ENCODE peak calls at places on chromosomes 4 and X, in six cellular contexts. One of them, this sample, is unnamed.

GRCh38 chr4:25032126-25032525 is 1.4 kb upstream of the LGI2 start:
- DNase-seq in lower lobe of right lung: no peak
- DNase-seq in CD8-positive, alpha-beta T cell: no peak
- DNase-seq in CD4-positive, alpha-beta T cell: no peak
- DNase-seq in tibial nerve: no peak
- DNase-seq in upper lobe of right lung: no peak
- DNase-seq in this sample: no peak

GRCh38 chrX:141133272-141133671 is 43.7 kb downstream of the LDOC1 start:
- DNase-seq in tibial nerve: no peak
- DNase-seq in lower lobe of right lung: no peak
- DNase-seq in CD4-positive, alpha-beta T cell: no peak
- DNase-seq in CD8-positive, alpha-beta T cell: no peak
- DNase-seq in upper lobe of right lung: no peak
- DNase-seq in this sample: peak

GRCh38 chr4:82275431-82276423 is 98.1 kb downstream of the HNRNPD start:
- DNase-seq in tibial nerve: no peak
- DNase-seq in lower lobe of right lung: no peak
- DNase-seq in upper lobe of right lung: no peak
- DNase-seq in CD8-positive, alpha-beta T cell: no peak
- DNase-seq in CD4-positive, alpha-beta T cell: no peak
- DNase-seq in this sample: no peak

GRCh38 chr4:110669663-110670062 is 46.8 kb upstream of the PITX2 start:
- DNase-seq in upper lobe of right lung: no peak
- DNase-seq in tibial nerve: no peak
- DNase-seq in CD8-positive, alpha-beta T cell: no peak
- DNase-seq in CD4-positive, alpha-beta T cell: no peak
- DNase-seq in lower lobe of right lung: no peak
- DNase-seq in this sample: no peak

GRCh38 chrX:97267916-97268680 is 384.4 kb downstream of the RPA4 start:
- DNase-seq in upper lobe of right lung: no peak
- DNase-seq in CD8-positive, alpha-beta T cell: no peak
- DNase-seq in tibial nerve: no peak
- DNase-seq in lower lobe of right lung: no peak
- DNase-seq in CD4-positive, alpha-beta T cell: no peak
- DNase-seq in this sample: no peak

GRCh38 chrX:31209005-31209612 is 137.3 kb upstream of the FTHL17 start:
- DNase-seq in CD8-positive, alpha-beta T cell: no peak
- DNase-seq in tibial nerve: no peak
- DNase-seq in upper lobe of right lung: no peak
- DNase-seq in lower lobe of right lung: no peak
- DNase-seq in CD4-positive, alpha-beta T cell: no peak
- DNase-seq in this sample: peak

GRCh38 chr4:22500831-22501714 is 14.8 kb downstream of the ADGRA3 start:
- DNase-seq in CD4-positive, alpha-beta T cell: no peak
- DNase-seq in lower lobe of right lung: no peak
- DNase-seq in CD8-positive, alpha-beta T cell: no peak
- DNase-seq in tibial nerve: no peak
- DNase-seq in upper lobe of right lung: no peak
- DNase-seq in this sample: peak

GRCh38 chrX:13216139-13216538 is 103.7 kb downstream of the ATXN3L start:
- DNase-seq in lower lobe of right lung: no peak
- DNase-seq in tibial nerve: no peak
- DNase-seq in CD8-positive, alpha-beta T cell: no peak
- DNase-seq in upper lobe of right lung: no peak
- DNase-seq in CD4-positive, alpha-beta T cell: no peak
- DNase-seq in this sample: no peak

GRCh38 chrX:21963736-21964135 is 23.2 kb downstream of the SMS start:
- DNase-seq in CD4-positive, alpha-beta T cell: no peak
- DNase-seq in tibial nerve: no peak
- DNase-seq in lower lobe of right lung: no peak
- DNase-seq in CD8-positive, alpha-beta T cell: no peak
- DNase-seq in upper lobe of right lung: no peak
- DNase-seq in this sample: no peak

GRCh38 chr4:23654791-23655190 is 235.1 kb downstream of the PPARGC1A start:
- DNase-seq in CD4-positive, alpha-beta T cell: no peak
- DNase-seq in lower lobe of right lung: no peak
- DNase-seq in CD8-positive, alpha-beta T cell: no peak
- DNase-seq in upper lobe of right lung: no peak
- DNase-seq in tibial nerve: no peak
- DNase-seq in this sample: no peak

GRCh38 chr4:140637836-140638235 is 69.1 kb upstream of the UCP1 start:
- DNase-seq in upper lobe of right lung: no peak
- DNase-seq in CD4-positive, alpha-beta T cell: no peak
- DNase-seq in CD8-positive, alpha-beta T cell: peak
- DNase-seq in tibial nerve: no peak
- DNase-seq in lower lobe of right lung: no peak
- DNase-seq in this sample: peak

GRCh38 chr4:183443609-183444148 is 757 bp upstream of the CDKN2AIP start:
- DNase-seq in upper lobe of right lung: no peak
- DNase-seq in tibial nerve: no peak
- DNase-seq in CD4-positive, alpha-beta T cell: no peak
- DNase-seq in CD8-positive, alpha-beta T cell: no peak
- DNase-seq in lower lobe of right lung: no peak
- DNase-seq in this sample: no peak

GRCh38 chr4:113397114-113397701 is 347.8 kb downstream of the ANK2 start:
- DNase-seq in upper lobe of right lung: no peak
- DNase-seq in CD4-positive, alpha-beta T cell: no peak
- DNase-seq in CD8-positive, alpha-beta T cell: no peak
- DNase-seq in lower lobe of right lung: no peak
- DNase-seq in tibial nerve: no peak
- DNase-seq in this sample: no peak

GRCh38 chr4:82621212-82621611 is 59.4 kb upstream of the TMEM150C start:
- DNase-seq in upper lobe of right lung: no peak
- DNase-seq in lower lobe of right lung: no peak
- DNase-seq in CD4-positive, alpha-beta T cell: no peak
- DNase-seq in CD8-positive, alpha-beta T cell: no peak
- DNase-seq in tibial nerve: no peak
- DNase-seq in this sample: no peak

GRCh38 chrX:11462136-11462535 is 168.9 kb downstream of the AMELX start:
- DNase-seq in CD4-positive, alpha-beta T cell: no peak
- DNase-seq in CD8-positive, alpha-beta T cell: no peak
- DNase-seq in lower lobe of right lung: no peak
- DNase-seq in tibial nerve: no peak
- DNase-seq in upper lobe of right lung: no peak
- DNase-seq in this sample: no peak

GRCh38 chr4:124738994-124739393 is 26.5 kb upstream of the ANKRD50 start:
- DNase-seq in CD8-positive, alpha-beta T cell: no peak
- DNase-seq in CD4-positive, alpha-beta T cell: no peak
- DNase-seq in lower lobe of right lung: no peak
- DNase-seq in upper lobe of right lung: no peak
- DNase-seq in tibial nerve: no peak
- DNase-seq in this sample: no peak

GRCh38 chrX:116285506-116285905 is 115.0 kb downstream of the AGTR2 start:
- DNase-seq in CD8-positive, alpha-beta T cell: no peak
- DNase-seq in lower lobe of right lung: no peak
- DNase-seq in tibial nerve: no peak
- DNase-seq in CD4-positive, alpha-beta T cell: no peak
- DNase-seq in upper lobe of right lung: no peak
- DNase-seq in this sample: no peak

GRCh38 chrX:138745215-138745614 is 33.7 kb upstream of the FGF13 start:
- DNase-seq in CD8-positive, alpha-beta T cell: no peak
- DNase-seq in CD4-positive, alpha-beta T cell: no peak
- DNase-seq in lower lobe of right lung: no peak
- DNase-seq in upper lobe of right lung: no peak
- DNase-seq in tibial nerve: peak
- DNase-seq in this sample: peak

GRCh38 chrX:31546130-31546529 is 474.3 kb upstream of the FTHL17 start:
- DNase-seq in lower lobe of right lung: no peak
- DNase-seq in CD4-positive, alpha-beta T cell: no peak
- DNase-seq in CD8-positive, alpha-beta T cell: no peak
- DNase-seq in tibial nerve: no peak
- DNase-seq in upper lobe of right lung: no peak
- DNase-seq in this sample: peak

GRCh38 chr4:153418581-153418980 is 47.6 kb upstream of the TMEM131L start:
- DNase-seq in CD4-positive, alpha-beta T cell: no peak
- DNase-seq in tibial nerve: no peak
- DNase-seq in lower lobe of right lung: no peak
- DNase-seq in CD8-positive, alpha-beta T cell: no peak
- DNase-seq in upper lobe of right lung: no peak
- DNase-seq in this sample: no peak

GRCh38 chrX:69155786-69156520 is 9.3 kb downstream of the PJA1 start:
- DNase-seq in upper lobe of right lung: no peak
- DNase-seq in CD4-positive, alpha-beta T cell: no peak
- DNase-seq in tibial nerve: no peak
- DNase-seq in CD8-positive, alpha-beta T cell: no peak
- DNase-seq in lower lobe of right lung: no peak
- DNase-seq in this sample: no peak

GRCh38 chr4:152943673-152944072 is 7.5 kb downstream of the FHDC1 start:
- DNase-seq in upper lobe of right lung: no peak
- DNase-seq in lower lobe of right lung: no peak
- DNase-seq in CD8-positive, alpha-beta T cell: no peak
- DNase-seq in CD4-positive, alpha-beta T cell: no peak
- DNase-seq in tibial nerve: peak
- DNase-seq in this sample: no peak

GRCh38 chr4:72076562-72076961 is 44.8 kb downstream of the NPFFR2 start:
- DNase-seq in tibial nerve: no peak
- DNase-seq in CD8-positive, alpha-beta T cell: no peak
- DNase-seq in upper lobe of right lung: no peak
- DNase-seq in CD4-positive, alpha-beta T cell: no peak
- DNase-seq in lower lobe of right lung: no peak
- DNase-seq in this sample: no peak

GRCh38 chrX:87813566-87813965 is 296.0 kb downstream of the KLHL4 start:
- DNase-seq in CD4-positive, alpha-beta T cell: no peak
- DNase-seq in CD8-positive, alpha-beta T cell: no peak
- DNase-seq in upper lobe of right lung: no peak
- DNase-seq in tibial nerve: no peak
- DNase-seq in lower lobe of right lung: no peak
- DNase-seq in this sample: peak

GRCh38 chr4:184347251-184348239 is 126.8 kb downstream of the IRF2 start:
- DNase-seq in CD4-positive, alpha-beta T cell: no peak
- DNase-seq in lower lobe of right lung: peak
- DNase-seq in tibial nerve: peak
- DNase-seq in upper lobe of right lung: no peak
- DNase-seq in CD8-positive, alpha-beta T cell: no peak
- DNase-seq in this sample: peak

GRCh38 chr4:149518471-149518870 is 297.2 kb downstream of the IQCM start:
- DNase-seq in upper lobe of right lung: no peak
- DNase-seq in lower lobe of right lung: no peak
- DNase-seq in CD8-positive, alpha-beta T cell: no peak
- DNase-seq in tibial nerve: no peak
- DNase-seq in CD4-positive, alpha-beta T cell: no peak
- DNase-seq in this sample: no peak

GRCh38 chr4:48722509-48723446 is 57.3 kb downstream of the FRYL start:
- DNase-seq in CD4-positive, alpha-beta T cell: no peak
- DNase-seq in tibial nerve: no peak
- DNase-seq in upper lobe of right lung: no peak
- DNase-seq in lower lobe of right lung: no peak
- DNase-seq in CD8-positive, alpha-beta T cell: no peak
- DNase-seq in this sample: no peak

GRCh38 chrX:112677167-112677566 is 2.6 kb downstream of the LHFPL1 start:
- DNase-seq in lower lobe of right lung: no peak
- DNase-seq in tibial nerve: no peak
- DNase-seq in CD4-positive, alpha-beta T cell: no peak
- DNase-seq in upper lobe of right lung: no peak
- DNase-seq in CD8-positive, alpha-beta T cell: no peak
- DNase-seq in this sample: no peak

GRCh38 chrX:15567886-15568616 is 32.7 kb downstream of the ACE2 start:
- DNase-seq in CD4-positive, alpha-beta T cell: no peak
- DNase-seq in CD8-positive, alpha-beta T cell: no peak
- DNase-seq in lower lobe of right lung: no peak
- DNase-seq in tibial nerve: no peak
- DNase-seq in upper lobe of right lung: no peak
- DNase-seq in this sample: no peak

GRCh38 chr4:118586357-118586790 is 98.8 kb upstream of the METTL14 start:
- DNase-seq in tibial nerve: no peak
- DNase-seq in lower lobe of right lung: no peak
- DNase-seq in CD8-positive, alpha-beta T cell: no peak
- DNase-seq in upper lobe of right lung: no peak
- DNase-seq in CD4-positive, alpha-beta T cell: no peak
- DNase-seq in this sample: no peak

GRCh38 chr4:132557660-132558059 is 591.4 kb upstream of the PCDH10 start:
- DNase-seq in CD4-positive, alpha-beta T cell: no peak
- DNase-seq in upper lobe of right lung: no peak
- DNase-seq in lower lobe of right lung: no peak
- DNase-seq in CD8-positive, alpha-beta T cell: no peak
- DNase-seq in tibial nerve: no peak
- DNase-seq in this sample: no peak

GRCh38 chr4:143372093-143372915 is 35.6 kb downstream of the GAB1 start:
- DNase-seq in tibial nerve: no peak
- DNase-seq in CD4-positive, alpha-beta T cell: no peak
- DNase-seq in upper lobe of right lung: no peak
- DNase-seq in lower lobe of right lung: no peak
- DNase-seq in CD8-positive, alpha-beta T cell: no peak
- DNase-seq in this sample: no peak

GRCh38 chr4:143374771-143375170 is 38.1 kb downstream of the GAB1 start:
- DNase-seq in tibial nerve: no peak
- DNase-seq in lower lobe of right lung: no peak
- DNase-seq in CD8-positive, alpha-beta T cell: no peak
- DNase-seq in upper lobe of right lung: no peak
- DNase-seq in CD4-positive, alpha-beta T cell: no peak
- DNase-seq in this sample: no peak

GRCh38 chr4:143364063-143364462 is 27.4 kb downstream of the GAB1 start:
- DNase-seq in upper lobe of right lung: no peak
- DNase-seq in lower lobe of right lung: no peak
- DNase-seq in CD8-positive, alpha-beta T cell: no peak
- DNase-seq in CD4-positive, alpha-beta T cell: no peak
- DNase-seq in tibial nerve: no peak
- DNase-seq in this sample: no peak

GRCh38 chr4:143367863-143368262 is 31.2 kb downstream of the GAB1 start:
- DNase-seq in tibial nerve: no peak
- DNase-seq in CD8-positive, alpha-beta T cell: no peak
- DNase-seq in upper lobe of right lung: no peak
- DNase-seq in CD4-positive, alpha-beta T cell: no peak
- DNase-seq in lower lobe of right lung: no peak
- DNase-seq in this sample: no peak

GRCh38 chr4:143369556-143369955 is 32.9 kb downstream of the GAB1 start:
- DNase-seq in tibial nerve: no peak
- DNase-seq in upper lobe of right lung: no peak
- DNase-seq in CD8-positive, alpha-beta T cell: no peak
- DNase-seq in lower lobe of right lung: no peak
- DNase-seq in CD4-positive, alpha-beta T cell: no peak
- DNase-seq in this sample: no peak
- H3K27ac ChIP-seq in tibial nerve: peak
- H3K27ac ChIP-seq in upper lobe of right lung: no peak
- H3K27ac ChIP-seq in CD8-positive, alpha-beta T cell: no peak
- H3K27ac ChIP-seq in lower lobe of right lung: no peak
- H3K27ac ChIP-seq in CD4-positive, alpha-beta T cell: no peak
- H3K27ac ChIP-seq in this sample: no peak

GRCh38 chr4:17124767-17125166 is 226.3 kb upstream of the LDB2 start:
- DNase-seq in lower lobe of right lung: no peak
- DNase-seq in upper lobe of right lung: no peak
- DNase-seq in tibial nerve: no peak
- DNase-seq in CD4-positive, alpha-beta T cell: no peak
- DNase-seq in CD8-positive, alpha-beta T cell: no peak
- DNase-seq in this sample: no peak
- TF ChIP-seq CTCF in lower lobe of right lung: no peak
- TF ChIP-seq CTCF in upper lobe of right lung: no peak
- TF ChIP-seq CTCF in tibial nerve: no peak
- TF ChIP-seq CTCF in CD4-positive, alpha-beta T cell: no peak
- TF ChIP-seq CTCF in CD8-positive, alpha-beta T cell: no peak
- TF ChIP-seq CTCF in this sample: no peak

GRCh38 chrX:150692296-150692695 is 900 bp upstream of the MTMR1 start:
- DNase-seq in CD8-positive, alpha-beta T cell: peak
- DNase-seq in lower lobe of right lung: no peak
- DNase-seq in CD4-positive, alpha-beta T cell: no peak
- DNase-seq in tibial nerve: no peak
- DNase-seq in upper lobe of right lung: no peak
- DNase-seq in this sample: no peak
- H3K27ac ChIP-seq in CD8-positive, alpha-beta T cell: peak
- H3K27ac ChIP-seq in lower lobe of right lung: peak
- H3K27ac ChIP-seq in CD4-positive, alpha-beta T cell: peak
- H3K27ac ChIP-seq in tibial nerve: peak
- H3K27ac ChIP-seq in upper lobe of right lung: peak
- H3K27ac ChIP-seq in this sample: peak

GRCh38 chr4:7769936-7770674 is 169.6 kb downstream of the AFAP1 start:
- DNase-seq in upper lobe of right lung: peak
- DNase-seq in lower lobe of right lung: no peak
- DNase-seq in tibial nerve: no peak
- DNase-seq in CD4-positive, alpha-beta T cell: no peak
- DNase-seq in CD8-positive, alpha-beta T cell: no peak
- DNase-seq in this sample: peak
- TF ChIP-seq CTCF in upper lobe of right lung: peak
- TF ChIP-seq CTCF in lower lobe of right lung: peak
- TF ChIP-seq CTCF in tibial nerve: peak
- TF ChIP-seq CTCF in CD4-positive, alpha-beta T cell: peak
- TF ChIP-seq CTCF in CD8-positive, alpha-beta T cell: no peak
- TF ChIP-seq CTCF in this sample: no peak

This sample was measured in RWPE1.